ENCODE peak calls at places on chromosomes 1 and 21, in nine cellular contexts. O is GM04504; H is ovary; M is activated CD4-positive, CD25-positive, alpha-beta regulatory T cell treated with anti-CD3 and anti-CD28 coated beads, Interleukin-2, amount 50 U/mL, for 16 hours; U is AG09309; S is C1 segment of cervical spinal cord; W is mucosa of gallbladder; P is stimulated activated CD4-positive, alpha-beta T cell treated with anti-CD3 and anti-CD28 coated beads, Interleukin-4, amount 100 ng/mL, for 24 hours; V is GM23248. L is an unnamed sample.

GRCh38 chr1:38743184-38743583 is 116.4 kb downstream of the RRAGC start:
- DNase-seq in O (no peak), H (no peak), M (no peak), U (no peak), S (no peak), W (no peak), P (no peak), V (no peak), L (no peak)

GRCh38 chr1:33296082-33296458 is 24.8 kb downstream of the A3GALT2 start:
- DNase-seq in O (no peak), H (no peak), M (no peak), U (no peak), S (no peak), W (no peak), P (no peak), V (no peak), L (no peak)

GRCh38 chr1:111758373-111758772 is 2.7 kb downstream of the DDX20 start:
- DNase-seq in O (no peak), H (no peak), M (no peak), U (no peak), S (no peak), W (no peak), P (no peak), V (peak; percentile 22), L (no peak)

GRCh38 chr1:93777255-93777654 is 95.6 kb upstream of the BCAR3 start:
- DNase-seq in O (no peak), H (no peak), M (no peak), U (no peak), S (no peak), W (no peak), P (no peak), V (no peak), L (no peak)

GRCh38 chr1:6801998-6802397 is 16.7 kb downstream of the CAMTA1 start:
- DNase-seq in O (no peak), H (no peak), M (no peak), U (no peak), S (no peak), W (no peak), P (no peak), V (peak; percentile 81), L (peak; percentile 59)

GRCh38 chr1:78491311-78492071 is 717 bp downstream of the PTGFR start:
- DNase-seq in O (peak; percentile 61), H (peak; percentile 42), M (no peak), U (no peak), S (no peak), W (no peak), P (no peak), V (peak; percentile 77), L (peak; percentile 99)

GRCh38 chr21:31900121-31900895 is 27.5 kb downstream of the HUNK start:
- DNase-seq in O (no peak), H (no peak), M (no peak), U (no peak), S (no peak), W (peak; percentile 87), P (no peak), V (no peak), L (no peak)

GRCh38 chr1:218591966-218592365 is 246.8 kb downstream of the TGFB2 start:
- DNase-seq in O (no peak), H (no peak), M (no peak), U (no peak), S (no peak), W (no peak), P (no peak), V (no peak), L (peak; percentile 19)

GRCh38 chr21:44862869-44863685 is 10.4 kb downstream of the PTTG1IP start:
- DNase-seq in O (no peak), H (no peak), M (no peak), U (no peak), S (no peak), W (no peak), P (no peak), V (no peak), L (no peak)

GRCh38 chr1:15157524-15158399 is 4.2 kb downstream of the TMEM51 start:
- DNase-seq in O (no peak), H (no peak), M (no peak), U (no peak), S (no peak), W (no peak), P (no peak), V (no peak), L (peak; percentile 82)

L was measured in trophoblast cell.